ENCODE peak calls at places on chromosome 12, in ten cellular contexts. C is activated T-helper 9 cell treated with anti-CD3 and anti-CD28 coated beads, Interleukin-2, amount 50 U/mL, for 16 hours; W is effector memory CD8-positive, alpha-beta T cell; G is RCC 7860; F is lung microvascular endothelial cell; Y is RPMI7951; B is stomach; Q is GDM1; V is glutamatergic neuron; P is K562. K is an unnamed sample.

GRCh38 chr12:91985002-91985767 is 160.5 kb downstream of the BTG1 start:
- DNase-seq in C (no peak), W (no peak), G (peak; percentile 10), F (no peak), Y (no peak), B (no peak), Q (no peak), V (no peak), P (no peak), K (no peak)

GRCh38 chr12:106586803-106587684 is 4.2 kb downstream of the RFX4 start:
- DNase-seq in C (no peak), W (no peak), G (no peak), F (no peak), Y (no peak), B (no peak), Q (no peak), V (no peak), P (no peak), K (no peak)

GRCh38 chr12:85894653-85895052 is 20.6 kb downstream of the NTS start:
- DNase-seq in C (no peak), W (no peak), G (no peak), F (no peak), Y (no peak), B (no peak), Q (no peak), V (no peak), P (no peak), K (no peak)

GRCh38 chr12:31431721-31432120 is 105.8 kb upstream of the SINHCAF start:
- DNase-seq in C (no peak), W (no peak), G (no peak), F (peak; percentile 3), Y (no peak), B (no peak), Q (no peak), V (no peak), P (no peak), K (no peak)

GRCh38 chr12:2248087-2248900 is 195.5 kb downstream of the CACNA1C start:
- DNase-seq in C (no peak), W (no peak), G (no peak), F (no peak), Y (peak; percentile 64), B (no peak), Q (no peak), V (no peak), P (no peak), K (no peak)

GRCh38 chr12:68293347-68293746 is 38.8 kb downstream of the MDM1 start:
- DNase-seq in C (no peak), W (no peak), G (no peak), F (no peak), Y (no peak), B (no peak), Q (no peak), V (no peak), P (no peak), K (no peak)

GRCh38 chr12:54968181-54968730 is 16.3 kb downstream of the TESPA1 start:
- DNase-seq in C (no peak), W (no peak), G (no peak), F (no peak), Y (no peak), B (no peak), Q (no peak), V (no peak), P (no peak), K (no peak)

GRCh38 chr12:51171884-51172514 is 936 bp downstream of the TFCP2 start:
- DNase-seq in C (no peak), W (no peak), G (no peak), F (peak; percentile 49), Y (peak; percentile 21), B (peak; percentile 27), Q (no peak), V (peak; percentile 39), P (no peak), K (no peak)

GRCh38 chr12:104747956-104748355 is 210.1 kb downstream of the SLC41A2 start:
- DNase-seq in C (no peak), W (no peak), G (no peak), F (no peak), Y (no peak), B (no peak), Q (no peak), V (no peak), P (no peak), K (no peak)

GRCh38 chr12:53701518-53702264 is 25.6 kb downstream of the CALCOCO1 start:
- DNase-seq in C (peak; percentile 57), W (peak; percentile 77), G (peak; percentile 34), F (peak; percentile 77), Y (peak; percentile 53), B (peak; percentile 85), Q (peak; percentile 22), V (peak; percentile 88), P (peak; percentile 76), K (peak; percentile 90)

GRCh38 chr12:72089678-72090077 is 151.0 kb downstream of the TPH2 start:
- DNase-seq in C (no peak), W (no peak), G (no peak), F (no peak), Y (no peak), B (no peak), Q (no peak), V (no peak), P (no peak), K (no peak)

GRCh38 chr12:130438243-130438620 is 100.5 kb downstream of the PIWIL1 start:
- DNase-seq in C (no peak), W (no peak), G (no peak), F (no peak), Y (no peak), B (no peak), Q (no peak), V (no peak), P (no peak), K (peak; percentile 41)

GRCh38 chr12:106329231-106329985 is 26.9 kb downstream of the TCP11L2 start:
- DNase-seq in C (no peak), W (no peak), G (no peak), F (no peak), Y (no peak), B (no peak), Q (no peak), V (no peak), P (no peak), K (no peak)

GRCh38 chr12:49716546-49716945 is 9.3 kb upstream of the FMNL3 start:
- DNase-seq in C (no peak), W (no peak), G (no peak), F (no peak), Y (no peak), B (no peak), Q (no peak), V (no peak), P (no peak), K (no peak)

GRCh38 chr12:79439179-79439825 is 251.5 kb downstream of the PAWR start:
- DNase-seq in C (no peak), W (no peak), G (peak; percentile 69), F (peak; percentile 88), Y (no peak), B (no peak), Q (no peak), V (no peak), P (no peak), K (no peak)

GRCh38 chr12:5623411-5623810 is 191.5 kb downstream of the NTF3 start:
- DNase-seq in C (no peak), W (no peak), G (no peak), F (no peak), Y (no peak), B (no peak), Q (no peak), V (peak; percentile 76), P (no peak), K (no peak)

GRCh38 chr12:65493893-65494205 is 215.4 kb downstream of the MSRB3 start:
- DNase-seq in C (no peak), W (no peak), G (peak; percentile 45), F (no peak), Y (no peak), B (no peak), Q (no peak), V (no peak), P (no peak), K (no peak)

GRCh38 chr12:94636462-94637085 is 13.8 kb downstream of the TMCC3 start:
- DNase-seq in C (no peak), W (no peak), G (no peak), F (no peak), Y (no peak), B (no peak), Q (no peak), V (no peak), P (no peak), K (no peak)

GRCh38 chr12:39573971-39574370 is 45.6 kb downstream of the ABCD2 start:
- DNase-seq in C (no peak), W (no peak), G (no peak), F (no peak), Y (no peak), B (no peak), Q (no peak), V (no peak), P (no peak), K (no peak)